ENCODE peak calls at places on chromosomes 1 and 21, in five cellular contexts. One of them, this sample, is unnamed.

GRCh38 chr21:29056005-29056404 is 17.4 kb downstream of the CCT8 start:
- DNase-seq in lower lobe of right lung: no peak
- DNase-seq in fibroblast of lung: no peak
- DNase-seq in A549: peak
- DNase-seq in IMR-90: peak
- DNase-seq in this sample: no peak

GRCh38 chr21:20040768-20041167 is 957.4 kb upstream of the NCAM2 start:
- DNase-seq in lower lobe of right lung: no peak
- DNase-seq in fibroblast of lung: no peak
- DNase-seq in A549: no peak
- DNase-seq in IMR-90: no peak
- DNase-seq in this sample: no peak

GRCh38 chr1:204503122-204503912 is 8.7 kb upstream of the PIK3C2B start:
- DNase-seq in lower lobe of right lung: no peak
- DNase-seq in fibroblast of lung: peak
- DNase-seq in A549: peak
- DNase-seq in IMR-90: peak
- DNase-seq in this sample: peak

GRCh38 chr1:211630236-211631081 is 45.0 kb downstream of the NEK2 start:
- DNase-seq in lower lobe of right lung: peak
- DNase-seq in fibroblast of lung: no peak
- DNase-seq in A549: no peak
- DNase-seq in IMR-90: no peak
- DNase-seq in this sample: peak

GRCh38 chr1:178724386-178724733 is 684 bp upstream of the RALGPS2 start:
- DNase-seq in lower lobe of right lung: no peak
- DNase-seq in fibroblast of lung: no peak
- DNase-seq in A549: no peak
- DNase-seq in IMR-90: no peak
- DNase-seq in this sample: no peak

GRCh38 chr1:228298471-228298870 is 90.6 kb downstream of the OBSCN start:
- DNase-seq in lower lobe of right lung: peak
- DNase-seq in fibroblast of lung: no peak
- DNase-seq in A549: no peak
- DNase-seq in IMR-90: no peak
- DNase-seq in this sample: no peak

GRCh38 chr1:17765444-17766411 is 10.6 kb downstream of the ACTL8 start:
- DNase-seq in lower lobe of right lung: no peak
- DNase-seq in fibroblast of lung: peak
- DNase-seq in A549: peak
- DNase-seq in IMR-90: peak
- DNase-seq in this sample: peak

GRCh38 chr1:18199462-18199861 is 91.9 kb downstream of the IGSF21 start:
- DNase-seq in lower lobe of right lung: no peak
- DNase-seq in fibroblast of lung: no peak
- DNase-seq in A549: no peak
- DNase-seq in IMR-90: no peak
- DNase-seq in this sample: no peak

GRCh38 chr21:27425574-27425973 is 458.7 kb upstream of the ADAMTS5 start:
- DNase-seq in lower lobe of right lung: no peak
- DNase-seq in fibroblast of lung: peak
- DNase-seq in A549: no peak
- DNase-seq in IMR-90: peak
- DNase-seq in this sample: peak

GRCh38 chr1:239308701-239309333 is 77.6 kb upstream of the CHRM3 start:
- DNase-seq in lower lobe of right lung: peak
- DNase-seq in fibroblast of lung: peak
- DNase-seq in A549: peak
- DNase-seq in IMR-90: no peak
- DNase-seq in this sample: no peak

GRCh38 chr1:233668725-233669294 is 54.9 kb downstream of the KCNK1 start:
- DNase-seq in lower lobe of right lung: no peak
- DNase-seq in fibroblast of lung: peak
- DNase-seq in A549: peak
- DNase-seq in IMR-90: peak
- DNase-seq in this sample: peak

GRCh38 chr21:44003307-44003966 is 8.7 kb upstream of the TRAPPC10 start:
- DNase-seq in lower lobe of right lung: peak
- DNase-seq in fibroblast of lung: no peak
- DNase-seq in A549: no peak
- DNase-seq in IMR-90: no peak
- DNase-seq in this sample: no peak

GRCh38 chr1:54977938-54978337 is 2.5 kb upstream of the TMEM61 start:
- DNase-seq in lower lobe of right lung: no peak
- DNase-seq in fibroblast of lung: no peak
- DNase-seq in A549: no peak
- DNase-seq in IMR-90: no peak
- DNase-seq in this sample: no peak

GRCh38 chr21:46008893-46009635 is 27.5 kb downstream of the COL6A1 start:
- DNase-seq in lower lobe of right lung: no peak
- DNase-seq in fibroblast of lung: no peak
- DNase-seq in A549: no peak
- DNase-seq in IMR-90: no peak
- DNase-seq in this sample: no peak

GRCh38 chr1:115564201-115564600 is 77.6 kb upstream of the VANGL1 start:
- DNase-seq in lower lobe of right lung: no peak
- DNase-seq in fibroblast of lung: peak
- DNase-seq in A549: no peak
- DNase-seq in IMR-90: no peak
- DNase-seq in this sample: no peak

GRCh38 chr1:192535916-192536662 is 39.5 kb upstream of the RGS1 start:
- DNase-seq in lower lobe of right lung: no peak
- DNase-seq in fibroblast of lung: no peak
- DNase-seq in A549: no peak
- DNase-seq in IMR-90: no peak
- DNase-seq in this sample: no peak

DNA sequence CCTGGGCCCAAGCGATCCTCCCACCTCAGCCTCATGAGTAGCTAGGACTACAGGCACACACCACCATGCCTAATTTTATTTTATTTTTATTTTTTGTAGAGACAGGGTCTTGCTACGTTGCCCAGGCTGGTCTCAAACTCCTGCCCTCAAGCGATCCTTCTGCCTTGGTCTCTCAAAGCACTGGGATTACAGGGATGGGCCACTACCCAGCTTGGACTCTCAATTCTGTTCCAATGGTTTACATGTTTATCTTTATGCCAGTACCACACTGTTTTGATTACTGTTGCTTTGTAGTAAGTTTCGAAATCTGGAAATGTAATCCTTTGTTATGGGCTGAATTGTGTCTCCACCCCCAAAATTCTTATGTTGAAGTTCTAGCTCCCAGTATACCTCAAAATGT is 88.4 kb upstream of the TARDBP start:
- DNase-seq in lower lobe of right lung: no peak
- DNase-seq in fibroblast of lung: no peak
- DNase-seq in A549: no peak
- DNase-seq in IMR-90: no peak
- DNase-seq in this sample: no peak
- H3K4me3 ChIP-seq in lower lobe of right lung: no peak
- H3K4me3 ChIP-seq in fibroblast of lung: no peak
- H3K4me3 ChIP-seq in A549: no peak
- H3K4me3 ChIP-seq in IMR-90: no peak
- H3K4me3 ChIP-seq in this sample: no peak

GRCh38 chr1:224434447-224435317 is at the start of gene WDR26:
- DNase-seq in lower lobe of right lung: peak
- DNase-seq in fibroblast of lung: peak
- DNase-seq in A549: peak
- DNase-seq in IMR-90: peak
- DNase-seq in this sample: peak
- TF ChIP-seq CTCF in lower lobe of right lung: no peak
- TF ChIP-seq CTCF in fibroblast of lung: no peak
- TF ChIP-seq CTCF in A549: no peak
- TF ChIP-seq CTCF in IMR-90: peak
- TF ChIP-seq CTCF in this sample: no peak

DNA sequence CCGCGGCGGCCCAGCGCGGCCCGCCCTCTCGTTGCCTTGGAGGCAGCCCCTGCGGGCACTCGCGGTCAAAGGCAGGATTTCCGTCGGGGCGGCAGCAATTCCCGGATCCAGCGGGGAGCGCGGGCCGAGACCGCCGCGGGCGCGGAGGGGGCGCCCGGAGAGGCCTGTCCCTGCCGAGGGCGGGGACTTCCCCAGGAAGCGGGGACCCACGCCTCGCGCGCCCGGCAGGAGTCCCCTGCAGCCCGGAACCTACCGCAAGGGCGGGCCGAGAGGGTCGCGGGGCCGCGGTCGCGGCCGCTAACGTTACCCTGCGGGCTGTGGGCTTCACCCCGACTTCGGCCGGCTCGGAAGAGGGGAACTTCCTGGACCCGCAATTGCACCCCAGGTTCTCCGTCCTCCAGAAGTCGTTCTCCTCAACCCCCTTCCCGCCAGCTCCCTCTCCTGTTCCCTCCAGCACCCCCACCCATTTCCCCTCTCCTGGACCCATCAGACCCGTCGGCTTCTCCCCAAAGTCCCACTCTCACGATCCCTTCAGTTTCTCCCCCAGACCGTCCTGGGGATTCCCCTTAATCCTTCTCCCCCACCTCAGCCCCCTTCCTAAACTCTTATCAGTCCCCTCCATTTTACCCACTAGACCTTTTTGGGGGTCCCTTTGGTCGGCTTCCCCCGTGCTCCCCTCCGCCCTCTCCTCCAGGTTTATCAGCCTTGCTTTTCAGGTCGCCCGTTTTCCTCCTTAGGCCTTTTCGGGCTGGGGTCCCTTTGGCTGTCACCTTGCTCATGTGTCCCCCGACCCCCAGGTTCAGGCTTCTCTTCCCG is 611 bp downstream of the FGR start:
- DNase-seq in lower lobe of right lung: peak
- DNase-seq in fibroblast of lung: peak
- DNase-seq in A549: no peak
- DNase-seq in IMR-90: no peak
- DNase-seq in this sample: no peak
- H3K4me3 ChIP-seq in lower lobe of right lung: peak
- H3K4me3 ChIP-seq in fibroblast of lung: no peak
- H3K4me3 ChIP-seq in A549: no peak
- H3K4me3 ChIP-seq in IMR-90: peak
- H3K4me3 ChIP-seq in this sample: peak

DNA sequence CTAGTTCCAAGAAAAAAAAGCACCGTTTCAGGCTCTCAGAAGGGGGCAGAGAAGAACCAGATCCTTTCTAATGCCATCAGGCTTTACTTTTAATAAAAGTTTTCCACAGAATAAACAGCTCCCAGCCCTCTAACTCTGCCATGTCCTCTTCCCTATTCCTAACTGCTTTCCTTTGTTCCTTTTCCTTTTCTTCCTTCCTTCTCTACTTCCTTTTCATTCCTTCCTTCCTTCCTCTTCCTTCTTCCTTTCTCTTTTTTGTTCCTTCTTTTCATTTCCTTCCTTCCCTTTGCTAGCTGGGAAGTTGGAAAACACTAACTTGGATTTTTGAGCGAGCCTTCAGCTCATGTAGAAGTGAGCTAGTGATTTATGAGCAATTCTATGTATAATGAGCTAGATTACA is 46.2 kb downstream of the KDM5B start:
- DNase-seq in lower lobe of right lung: no peak
- DNase-seq in fibroblast of lung: no peak
- DNase-seq in A549: no peak
- DNase-seq in IMR-90: no peak
- DNase-seq in this sample: no peak
- TF ChIP-seq CTCF in lower lobe of right lung: no peak
- TF ChIP-seq CTCF in fibroblast of lung: no peak
- TF ChIP-seq CTCF in A549: no peak
- TF ChIP-seq CTCF in IMR-90: no peak
- TF ChIP-seq CTCF in this sample: no peak

DNA sequence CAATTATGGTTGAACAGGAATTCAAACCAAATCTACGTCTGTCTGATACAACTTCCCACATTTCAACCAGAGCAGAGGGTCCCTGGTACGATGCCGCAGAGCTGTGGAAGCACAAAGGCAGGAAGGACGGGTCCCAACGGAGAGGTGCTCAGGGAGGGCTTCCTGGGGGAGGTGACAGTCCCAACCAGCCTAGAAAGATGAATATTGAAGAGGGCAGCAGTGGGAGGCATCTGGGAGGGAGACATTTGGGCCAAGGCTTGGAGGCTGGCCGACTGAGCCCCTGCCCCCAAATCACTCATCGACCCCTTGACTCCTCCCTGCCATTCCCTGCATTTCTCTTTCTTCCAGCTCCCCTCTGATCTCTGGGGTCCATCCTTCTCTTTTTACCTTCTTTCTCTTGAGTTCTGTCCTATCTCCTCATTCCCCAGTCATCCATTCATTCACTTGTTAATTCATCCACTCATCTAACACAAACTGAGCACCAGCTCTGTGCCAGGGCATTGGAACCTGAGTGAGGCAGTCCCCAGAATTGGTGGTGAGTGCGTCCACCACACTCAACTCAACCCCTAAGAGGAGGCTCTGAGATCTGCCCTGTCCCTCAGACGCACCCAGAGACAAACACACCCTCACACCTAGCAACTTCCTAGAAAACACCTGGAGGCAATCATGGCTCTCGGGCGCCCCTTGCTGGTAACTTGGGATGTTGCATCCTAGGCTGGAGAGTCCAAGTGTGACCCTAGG is 13.2 kb upstream of the CELA3B start:
- DNase-seq in lower lobe of right lung: peak
- DNase-seq in fibroblast of lung: peak
- DNase-seq in A549: peak
- DNase-seq in IMR-90: peak
- DNase-seq in this sample: peak
- H3K4me3 ChIP-seq in lower lobe of right lung: no peak
- H3K4me3 ChIP-seq in fibroblast of lung: no peak
- H3K4me3 ChIP-seq in A549: no peak
- H3K4me3 ChIP-seq in IMR-90: no peak
- H3K4me3 ChIP-seq in this sample: no peak

This sample was measured in fibroblast of the aortic adventitia.